ENCODE peak calls at places on chromosomes 13 and 19, in ten cellular contexts. B is activated CD4-positive, alpha-beta T cell treated with anti-CD3 and anti-CD28 coated beads, Interleukin-2, amount 50 U/mL, for 24 hours; X is left cardiac atrium; Y is ACHN; E is stimulated activated CD4-positive, alpha-beta T cell treated with anti-CD3 and anti-CD28 coated beads, Interleukin-1b, Interleukin-23, amount 100 ng/mL, for 24 hours; M is mammary epithelial cell; Q is substantia nigra; S is head of caudate nucleus; Z is AG04450; T is CD8-positive, alpha-beta memory T cell. J is an unnamed sample.

GRCh38 chr13:70668983-70669382 is 560.7 kb upstream of the KLHL1 start:
- DNase-seq in M (no peak), S (no peak), Q (no peak), B (no peak), E (no peak), Y (no peak), T (no peak), Z (no peak), X (no peak), J (no peak)

GRCh38 chr19:10769533-10770491 is 51.9 kb downstream of the DNM2 start:
- DNase-seq in B (no peak), E (no peak), T (peak; percentile 33), Q (peak; percentile 77), S (peak; percentile 76), Y (peak; percentile 54), Z (no peak), M (no peak), X (peak; percentile 69), J (no peak)

GRCh38 chr19:4042731-4043082 is 24.0 kb downstream of the ZBTB7A start:
- DNase-seq in B (no peak), Q (no peak), S (no peak), Z (no peak), E (no peak), Y (no peak), X (no peak), M (no peak), T (no peak), J (no peak)

GRCh38 chr19:43625918-43626579 is 6.6 kb upstream of the ZNF428 start:
- DNase-seq in T (no peak), X (no peak), M (no peak), B (no peak), Z (no peak), Q (no peak), E (no peak), S (peak; percentile 59), Y (no peak), J (no peak)

GRCh38 chr19:18300930-18301717 is 19.7 kb upstream of the JUND start:
- DNase-seq in B (no peak), S (no peak), Z (no peak), X (peak; percentile 90), E (no peak), Y (peak; percentile 72), M (peak; percentile 24), Q (no peak), T (no peak), J (peak; percentile 47)

GRCh38 chr19:23709347-23709746 is 22.3 kb upstream of the ZNF675 start:
- DNase-seq in B (no peak), E (no peak), M (no peak), Y (no peak), S (no peak), Z (no peak), T (no peak), Q (no peak), X (no peak), J (no peak)

GRCh38 chr19:3367572-3368440 is 1.4 kb downstream of the NFIC start:
- DNase-seq in S (no peak), Y (no peak), M (peak; percentile 24), E (no peak), Q (no peak), B (no peak), T (no peak), X (no peak), Z (no peak), J (no peak)

GRCh38 chr13:49569993-49570689 is 15.2 kb downstream of the RCBTB1 start:
- DNase-seq in E (no peak), S (no peak), Z (no peak), T (no peak), M (peak; percentile 87), Q (no peak), Y (no peak), B (no peak), X (no peak), J (no peak)

GRCh38 chr13:32988588-32989256 is 27.5 kb upstream of the KL start:
- DNase-seq in B (no peak), M (no peak), X (no peak), Q (no peak), Z (no peak), Y (no peak), T (no peak), E (no peak), S (no peak), J (no peak)

GRCh38 chr13:97749174-97749573 is 204.3 kb upstream of the IPO5 start:
- DNase-seq in X (no peak), E (no peak), S (no peak), B (no peak), Q (no peak), Z (no peak), Y (peak; percentile 63), T (no peak), M (peak; percentile 89), J (no peak)

GRCh38 chr19:10214784-10215183 is 16.3 kb downstream of the S1PR2 start:
- DNase-seq in Q (no peak), Z (no peak), M (peak; percentile 41), Y (no peak), E (no peak), T (no peak), X (no peak), B (no peak), S (no peak), J (peak; percentile 16)

GRCh38 chr19:1922803-1923202 is 17.6 kb downstream of the ADAT3 start:
- DNase-seq in Y (no peak), M (no peak), T (no peak), S (no peak), Q (no peak), E (no peak), X (no peak), B (no peak), Z (no peak), J (no peak)

GRCh38 chr19:19268453-19269385 is 4.4 kb downstream of the TM6SF2 start:
- DNase-seq in M (no peak), E (no peak), Z (no peak), Q (no peak), B (no peak), T (no peak), X (no peak), Y (no peak), S (no peak), J (no peak)

GRCh38 chr19:52742516-52742915 is 7.7 kb upstream of the ZNF611 start:
- DNase-seq in M (no peak), E (no peak), Z (no peak), Q (no peak), Y (no peak), B (no peak), T (no peak), X (no peak), S (no peak), J (no peak)

GRCh38 chr13:83003185-83003584 is 879.1 kb downstream of the SLITRK1 start:
- DNase-seq in E (no peak), T (no peak), Y (no peak), Q (no peak), Z (no peak), B (no peak), X (no peak), M (no peak), S (no peak), J (no peak)

GRCh38 chr13:77580748-77581147 is 45.2 kb downstream of the SCEL start:
- DNase-seq in M (no peak), Q (no peak), E (no peak), T (no peak), Z (no peak), Y (no peak), X (no peak), B (no peak), S (no peak), J (no peak)

GRCh38 chr13:30936920-30937319 is 4.5 kb downstream of the TEX26 start:
- DNase-seq in X (no peak), B (no peak), Z (no peak), Y (no peak), S (no peak), M (no peak), E (no peak), T (no peak), Q (no peak), J (no peak)

GRCh38 chr13:50393641-50394040 is 378.4 kb downstream of the KCNRG start:
- DNase-seq in Y (no peak), Z (no peak), S (peak; percentile 39), B (no peak), X (no peak), M (no peak), Q (no peak), E (no peak), T (no peak), J (peak; percentile 47)

GRCh38 chr13:87954116-87954515 is 282.9 kb downstream of the SLITRK5 start:
- DNase-seq in X (no peak), T (no peak), E (no peak), Y (no peak), Z (no peak), Q (no peak), B (no peak), S (no peak), M (no peak), J (no peak)

GRCh38 chr13:102696465-102696864 is 1.6 kb upstream of the METTL21C start:
- DNase-seq in B (no peak), Z (no peak), T (no peak), Y (no peak), E (no peak), Q (no peak), S (no peak), M (no peak), X (no peak), J (no peak)

GRCh38 chr19:18543814-18544475 is 572 bp upstream of the FKBP8 start:
- DNase-seq in B (peak; percentile 40), Y (no peak), E (peak; percentile 55), Z (no peak), Q (no peak), S (peak; percentile 60), T (peak; percentile 59), M (peak; percentile 74), X (no peak), J (peak; percentile 55)

GRCh38 chr19:48955308-48955958 is 758 bp downstream of the BAX start:
- DNase-seq in Z (no peak), Q (no peak), T (no peak), X (no peak), S (no peak), Y (no peak), E (no peak), B (no peak), M (no peak), J (no peak)

GRCh38 chr13:52845766-52846566 is 2.5 kb downstream of the PCDH8 start:
- DNase-seq in X (peak; percentile 28), T (no peak), B (no peak), Z (no peak), E (no peak), Y (no peak), M (no peak), Q (no peak), S (peak; percentile 73), J (peak; percentile 5)

GRCh38 chr13:27044837-27045570 is 126.6 kb downstream of the USP12 start:
- DNase-seq in T (peak; percentile 32), Q (no peak), Z (no peak), E (no peak), B (no peak), X (no peak), M (no peak), Y (no peak), S (no peak), J (peak; percentile 23)

GRCh38 chr13:44972956-44973581 is 16.2 kb downstream of the NUFIP1 start:
- DNase-seq in Y (peak; percentile 56), E (no peak), X (no peak), T (no peak), Q (no peak), M (no peak), B (no peak), Z (no peak), S (no peak), J (peak; percentile 46)

GRCh38 chr19:35027851-35028599 is 2.2 kb upstream of the SCN1B start:
- DNase-seq in Y (no peak), Q (no peak), T (no peak), Z (no peak), B (no peak), X (peak; percentile 66), M (peak; percentile 3), S (no peak), E (no peak), J (peak; percentile 68)

GRCh38 chr19:1794424-1795185 is 17.5 kb downstream of the ATP8B3 start:
- DNase-seq in Q (no peak), E (no peak), M (no peak), T (no peak), B (no peak), Z (no peak), Y (no peak), X (no peak), S (no peak), J (no peak)

GRCh38 chr13:111518161-111518791 is 197.8 kb downstream of the TEX29 start:
- DNase-seq in B (no peak), T (no peak), Q (no peak), Z (no peak), E (no peak), S (no peak), Y (no peak), M (no peak), X (no peak), J (no peak)

J was measured in astrocyte of the spinal cord.